ENCODE peak calls at places on chromosomes 13 and 19, in five cellular contexts. One of them, this sample, is unnamed.

GRCh38 chr13:97367016-97367415 is 67.0 kb upstream of the RAP2A start:
- DNase-seq in DND-41: peak; percentile 56
- DNase-seq in coronary artery: no peak
- DNase-seq in OCI-LY7: no peak
- DNase-seq in left ventricle myocardium inferior: no peak
- DNase-seq in this sample: no peak

GRCh38 chr13:102914629-102914935 is 68.8 kb downstream of the ERCC5 start:
- DNase-seq in left ventricle myocardium inferior: no peak
- DNase-seq in OCI-LY7: no peak
- DNase-seq in coronary artery: no peak
- DNase-seq in DND-41: no peak
- DNase-seq in this sample: no peak

GRCh38 chr13:98978280-98978679 is 416 bp upstream of the DOCK9 start:
- DNase-seq in DND-41: no peak
- DNase-seq in OCI-LY7: no peak
- DNase-seq in coronary artery: no peak
- DNase-seq in left ventricle myocardium inferior: no peak
- DNase-seq in this sample: no peak

GRCh38 chr13:35649162-35649561 is 172.7 kb upstream of the MAB21L1 start:
- DNase-seq in left ventricle myocardium inferior: no peak
- DNase-seq in coronary artery: no peak
- DNase-seq in OCI-LY7: no peak
- DNase-seq in DND-41: no peak
- DNase-seq in this sample: no peak

GRCh38 chr19:1445185-1445931 is 4.6 kb upstream of the APC2 start:
- DNase-seq in DND-41: peak; percentile 80
- DNase-seq in coronary artery: no peak
- DNase-seq in OCI-LY7: peak; percentile 80
- DNase-seq in left ventricle myocardium inferior: peak; percentile 66
- DNase-seq in this sample: peak; percentile 66

GRCh38 chr19:33264881-33265445 is 37.4 kb downstream of the CEBPA start:
- DNase-seq in left ventricle myocardium inferior: no peak
- DNase-seq in OCI-LY7: no peak
- DNase-seq in DND-41: no peak
- DNase-seq in coronary artery: no peak
- DNase-seq in this sample: no peak

GRCh38 chr19:40033989-40034560 is 22.0 kb downstream of the ZNF780B start:
- DNase-seq in OCI-LY7: no peak
- DNase-seq in left ventricle myocardium inferior: no peak
- DNase-seq in coronary artery: no peak
- DNase-seq in DND-41: no peak
- DNase-seq in this sample: no peak

GRCh38 chr13:94525781-94526180 is 46.3 kb upstream of the DCT start:
- DNase-seq in OCI-LY7: no peak
- DNase-seq in left ventricle myocardium inferior: no peak
- DNase-seq in coronary artery: no peak
- DNase-seq in DND-41: no peak
- DNase-seq in this sample: no peak

GRCh38 chr13:100594731-100595130 is 6.1 kb upstream of the GGACT start:
- DNase-seq in left ventricle myocardium inferior: no peak
- DNase-seq in OCI-LY7: no peak
- DNase-seq in DND-41: no peak
- DNase-seq in coronary artery: no peak
- DNase-seq in this sample: no peak
- TF ChIP-seq CTCF in left ventricle myocardium inferior: no peak
- TF ChIP-seq CTCF in OCI-LY7: peak; percentile 24
- TF ChIP-seq CTCF in DND-41: no peak
- TF ChIP-seq CTCF in coronary artery: no peak
- TF ChIP-seq CTCF in this sample: peak; percentile 17

GRCh38 chr19:38266070-38266469 is 1.7 kb downstream of the SPINT2 start:
- DNase-seq in OCI-LY7: no peak
- DNase-seq in coronary artery: no peak
- DNase-seq in DND-41: no peak
- DNase-seq in left ventricle myocardium inferior: no peak
- DNase-seq in this sample: no peak

GRCh38 chr19:38268539-38268938 is 4.2 kb downstream of the SPINT2 start:
- DNase-seq in left ventricle myocardium inferior: no peak
- DNase-seq in OCI-LY7: no peak
- DNase-seq in coronary artery: no peak
- DNase-seq in DND-41: no peak
- DNase-seq in this sample: no peak

GRCh38 chr19:38266981-38267597 is 2.7 kb downstream of the SPINT2 start:
- DNase-seq in DND-41: no peak
- DNase-seq in OCI-LY7: no peak
- DNase-seq in left ventricle myocardium inferior: no peak
- DNase-seq in coronary artery: no peak
- DNase-seq in this sample: no peak

GRCh38 chr19:38265213-38265861 is 964 bp downstream of the SPINT2 start:
- DNase-seq in OCI-LY7: peak; percentile 61
- DNase-seq in coronary artery: no peak
- DNase-seq in DND-41: no peak
- DNase-seq in left ventricle myocardium inferior: no peak
- DNase-seq in this sample: no peak

GRCh38 chr19:38267780-38268430 is 3.5 kb downstream of the SPINT2 start:
- DNase-seq in DND-41: no peak
- DNase-seq in OCI-LY7: no peak
- DNase-seq in left ventricle myocardium inferior: no peak
- DNase-seq in coronary artery: no peak
- DNase-seq in this sample: no peak
- H3K27ac ChIP-seq in DND-41: no peak overlapping the region
- H3K27ac ChIP-seq in OCI-LY7: no peak overlapping the region
- H3K27ac ChIP-seq in left ventricle myocardium inferior: no peak overlapping the region
- H3K27ac ChIP-seq in coronary artery: peak overlapping the region; percentile 52
- H3K27ac ChIP-seq in this sample: no peak overlapping the region

GRCh38 chr19:41565384-41565730 is 10.6 kb upstream of the CEACAM21 start:
- DNase-seq in left ventricle myocardium inferior: no peak
- DNase-seq in DND-41: no peak
- DNase-seq in OCI-LY7: no peak
- DNase-seq in coronary artery: no peak
- DNase-seq in this sample: no peak

GRCh38 chr19:41570179-41570578 is 5.8 kb upstream of the CEACAM21 start:
- DNase-seq in coronary artery: no peak
- DNase-seq in DND-41: no peak
- DNase-seq in left ventricle myocardium inferior: no peak
- DNase-seq in OCI-LY7: no peak
- DNase-seq in this sample: no peak

GRCh38 chr19:41575998-41576397 is at the start of gene CEACAM21:
- DNase-seq in OCI-LY7: peak; percentile 69
- DNase-seq in left ventricle myocardium inferior: peak; percentile 52
- DNase-seq in coronary artery: no peak
- DNase-seq in DND-41: peak; percentile 57
- DNase-seq in this sample: peak; percentile 46

GRCh38 chr19:41569481-41570150 is 6.3 kb upstream of the CEACAM21 start:
- DNase-seq in DND-41: no peak
- DNase-seq in OCI-LY7: no peak
- DNase-seq in left ventricle myocardium inferior: no peak
- DNase-seq in coronary artery: no peak
- DNase-seq in this sample: no peak

GRCh38 chr19:41570639-41571112 is 5.3 kb upstream of the CEACAM21 start:
- DNase-seq in OCI-LY7: peak; percentile 87
- DNase-seq in left ventricle myocardium inferior: peak; percentile 75
- DNase-seq in DND-41: peak; percentile 79
- DNase-seq in coronary artery: no peak
- DNase-seq in this sample: peak; percentile 84
- TF ChIP-seq CTCF in OCI-LY7: peak; percentile 98
- TF ChIP-seq CTCF in left ventricle myocardium inferior: peak; percentile 93
- TF ChIP-seq CTCF in DND-41: peak; percentile 96
- TF ChIP-seq CTCF in coronary artery: peak; percentile 46
- TF ChIP-seq CTCF in this sample: peak; percentile 95

GRCh38 chr13:77460195-77460594 is 75.3 kb upstream of the SCEL start:
- DNase-seq in left ventricle myocardium inferior: peak; percentile 39
- DNase-seq in coronary artery: no peak
- DNase-seq in OCI-LY7: peak; percentile 18
- DNase-seq in DND-41: no peak
- DNase-seq in this sample: no peak
- H3K27ac ChIP-seq in left ventricle myocardium inferior: no peak overlapping the region
- H3K27ac ChIP-seq in coronary artery: no peak overlapping the region
- H3K27ac ChIP-seq in OCI-LY7: no peak overlapping the region
- H3K27ac ChIP-seq in DND-41: no peak overlapping the region
- H3K27ac ChIP-seq in this sample: no peak overlapping the region

GRCh38 chr13:38868399-38868798 is 122.2 kb downstream of the STOML3 start:
- DNase-seq in OCI-LY7: no peak
- DNase-seq in left ventricle myocardium inferior: no peak
- DNase-seq in coronary artery: no peak
- DNase-seq in DND-41: no peak
- DNase-seq in this sample: no peak

GRCh38 chr13:38875186-38875875 is 115.3 kb downstream of the STOML3 start:
- DNase-seq in left ventricle myocardium inferior: no peak
- DNase-seq in OCI-LY7: no peak
- DNase-seq in DND-41: no peak
- DNase-seq in coronary artery: no peak
- DNase-seq in this sample: no peak

GRCh38 chr13:38868870-38869269 is 121.8 kb downstream of the STOML3 start:
- DNase-seq in DND-41: no peak
- DNase-seq in OCI-LY7: no peak
- DNase-seq in coronary artery: no peak
- DNase-seq in left ventricle myocardium inferior: no peak
- DNase-seq in this sample: no peak

GRCh38 chr13:38871275-38871674 is 119.4 kb downstream of the STOML3 start:
- DNase-seq in left ventricle myocardium inferior: no peak
- DNase-seq in OCI-LY7: no peak
- DNase-seq in DND-41: no peak
- DNase-seq in coronary artery: no peak
- DNase-seq in this sample: no peak

DNA sequence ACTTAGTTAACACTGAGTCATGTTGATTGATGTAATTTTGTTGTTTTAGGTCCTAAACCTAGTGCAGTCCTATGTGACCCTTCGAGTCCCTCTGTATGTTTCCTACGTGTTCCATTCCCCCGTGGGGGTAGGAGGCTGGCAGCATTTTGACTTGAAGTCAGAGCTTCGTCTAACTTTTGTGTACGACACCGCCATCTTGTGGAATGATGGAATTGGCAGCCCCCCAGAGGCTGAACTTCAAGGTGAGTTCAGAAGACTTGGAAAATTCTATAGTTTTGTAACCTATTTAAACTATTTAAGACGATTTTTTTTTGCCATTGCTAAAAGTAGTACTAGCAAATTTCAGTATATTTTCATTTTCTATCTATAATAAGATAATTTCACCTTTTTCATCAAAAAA is 117.9 kb downstream of the STOML3 start:
- DNase-seq in OCI-LY7: peak; percentile 40
- DNase-seq in DND-41: peak; percentile 18
- DNase-seq in left ventricle myocardium inferior: no peak
- DNase-seq in coronary artery: no peak
- DNase-seq in this sample: peak; percentile 1
- TF ChIP-seq CTCF in OCI-LY7: peak; percentile 86
- TF ChIP-seq CTCF in DND-41: peak; percentile 49
- TF ChIP-seq CTCF in left ventricle myocardium inferior: peak; percentile 55
- TF ChIP-seq CTCF in coronary artery: no peak
- TF ChIP-seq CTCF in this sample: peak; percentile 46

DNA sequence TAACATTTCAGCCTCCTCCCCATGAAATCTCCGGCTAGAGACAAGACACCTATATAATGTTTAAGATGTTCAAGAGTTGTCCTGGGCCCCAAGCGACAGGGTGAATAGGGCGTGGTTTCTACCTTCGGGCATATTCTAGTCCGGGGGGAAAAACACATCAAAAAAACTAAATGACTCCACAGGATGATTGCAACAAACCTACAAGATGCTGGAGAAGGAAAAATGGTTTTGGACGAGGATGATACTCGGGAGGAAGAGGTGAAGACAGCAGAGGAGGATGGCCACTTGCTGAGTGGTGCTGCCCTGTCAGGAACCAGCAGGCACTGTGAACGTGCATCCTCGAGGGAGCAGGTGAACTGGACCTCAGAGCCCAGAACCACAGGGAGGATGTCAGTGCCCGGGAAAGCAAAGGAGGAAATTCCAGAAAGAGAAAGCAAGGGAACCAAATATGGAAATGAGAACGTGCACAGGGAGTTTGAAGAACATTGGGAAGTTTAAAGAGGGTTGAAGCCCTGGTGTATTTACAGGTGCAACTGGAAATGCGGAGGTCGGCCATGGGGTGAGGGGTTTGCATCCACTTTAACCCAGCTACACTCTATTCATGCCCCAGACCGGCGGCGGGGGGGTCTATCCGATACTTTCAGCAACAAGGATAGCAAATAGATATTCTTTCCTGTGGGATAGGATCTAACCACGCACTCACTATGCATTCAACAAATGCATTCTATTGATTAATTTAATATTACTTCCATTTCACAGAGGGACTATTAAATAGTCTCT is 50.6 kb downstream of the COL4A1 start:
- DNase-seq in DND-41: no peak
- DNase-seq in OCI-LY7: no peak
- DNase-seq in coronary artery: peak; percentile 68
- DNase-seq in left ventricle myocardium inferior: no peak
- DNase-seq in this sample: no peak
- H3K27ac ChIP-seq in DND-41: no peak overlapping the region
- H3K27ac ChIP-seq in OCI-LY7: no peak overlapping the region
- H3K27ac ChIP-seq in coronary artery: peak overlapping the region; percentile 74
- H3K27ac ChIP-seq in left ventricle myocardium inferior: peak overlapping the region; percentile 57
- H3K27ac ChIP-seq in this sample: no peak overlapping the region

DNA sequence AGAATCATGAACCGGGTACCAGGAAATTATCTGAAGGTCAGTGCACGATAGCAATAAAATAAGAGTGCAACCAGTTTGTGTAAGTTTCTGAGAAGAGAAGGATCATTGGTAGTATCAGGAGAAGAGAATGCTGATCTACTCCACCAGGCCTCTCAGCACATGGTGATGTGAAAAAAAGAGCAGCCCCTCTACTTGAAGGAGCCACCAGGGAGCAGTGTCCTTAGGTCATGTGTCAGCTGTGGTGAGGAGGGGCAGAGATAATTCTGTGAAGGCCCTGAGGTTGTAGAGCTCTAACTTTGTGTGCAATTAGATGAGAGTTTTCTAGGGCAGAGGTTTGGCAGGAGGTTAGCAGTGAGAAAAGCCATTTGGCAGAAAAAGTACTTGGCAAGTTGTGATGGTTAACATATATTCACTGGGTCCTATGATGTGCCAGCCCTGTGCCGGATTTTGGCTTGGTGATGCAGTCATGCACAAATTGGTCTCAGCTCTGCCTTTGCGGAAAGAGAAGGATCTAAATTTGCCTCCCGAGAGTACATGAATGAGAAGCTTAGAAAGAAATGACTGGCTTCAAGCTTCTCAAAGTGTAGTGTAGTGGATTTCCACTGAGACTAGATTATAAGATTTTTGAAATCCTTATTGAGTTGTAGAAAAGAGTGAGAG is 19.2 kb upstream of the ZC3H13 start:
- DNase-seq in OCI-LY7: peak; percentile 33
- DNase-seq in DND-41: no peak
- DNase-seq in left ventricle myocardium inferior: no peak
- DNase-seq in coronary artery: no peak
- DNase-seq in this sample: no peak
- TF ChIP-seq CTCF in OCI-LY7: peak; percentile 65
- TF ChIP-seq CTCF in DND-41: peak; percentile 35
- TF ChIP-seq CTCF in left ventricle myocardium inferior: no peak
- TF ChIP-seq CTCF in coronary artery: no peak
- TF ChIP-seq CTCF in this sample: no peak

This sample was measured in CD4-positive, alpha-beta T cell.